ENCODE peak calls at places on chromosomes 6 and 20, in ten cellular contexts. U is osteocyte, H is Calu3, R is EL, O is NCI-H510A, E is MCF 10A, S is NT2/D1, P is caudate nucleus, N is G401, B is tibial artery. X is an unnamed sample.

GRCh38 chr20:33846291-33846916 is 35.3 kb downstream of the CHMP4B start:
- DNase-seq in U (no peak), H (no peak), R (no peak), O (no peak), E (no peak), S (no peak), P (no peak), N (peak; percentile 25), B (peak; percentile 34), X (no peak)

GRCh38 chr6:89298680-89299450 is 16.2 kb downstream of the GABRR2 start:
- DNase-seq in U (peak; percentile 57), H (peak; percentile 63), R (peak; percentile 75), O (no peak), E (peak; percentile 97), S (no peak), P (no peak), N (no peak), B (no peak), X (no peak)

GRCh38 chr6:109477184-109477583 is 5.8 kb downstream of the ZBTB24 start:
- DNase-seq in U (no peak), H (no peak), R (no peak), O (no peak), E (no peak), S (no peak), P (no peak), N (no peak), B (no peak), X (peak; percentile 25)

GRCh38 chr6:131657630-131658111 is 20.6 kb downstream of the ENPP3 start:
- DNase-seq in U (no peak), H (no peak), R (peak; percentile 56), O (no peak), E (peak; percentile 9), S (no peak), P (no peak), N (no peak), B (no peak), X (no peak)

GRCh38 chr6:69729870-69730449 is 66.8 kb downstream of the LMBRD1 start:
- DNase-seq in U (no peak), H (no peak), R (peak; percentile 1), O (no peak), E (peak; percentile 3), S (no peak), P (no peak), N (peak; percentile 45), B (no peak), X (no peak)

GRCh38 chr20:16699287-16699686 is 30.5 kb upstream of the SNRPB2 start:
- DNase-seq in U (no peak), H (no peak), R (no peak), O (no peak), E (no peak), S (no peak), P (no peak), N (no peak), B (no peak), X (no peak)

GRCh38 chr20:46215913-46216707 is 92.2 kb downstream of the CDH22 start:
- DNase-seq in U (no peak), H (peak; percentile 92), R (peak; percentile 82), O (no peak), E (no peak), S (peak; percentile 92), P (no peak), N (peak; percentile 49), B (no peak), X (no peak)

GRCh38 chr6:152270301-152270925 is 366.7 kb downstream of the SYNE1 start:
- DNase-seq in U (no peak), H (no peak), R (peak; percentile 52), O (no peak), E (peak; percentile 24), S (no peak), P (no peak), N (no peak), B (no peak), X (no peak)

GRCh38 chr20:59603727-59604608 is at the start of gene PHACTR3:
- DNase-seq in U (no peak), H (no peak), R (no peak), O (no peak), E (no peak), S (no peak), P (peak; percentile 44), N (peak; percentile 68), B (no peak), X (no peak)

GRCh38 chr20:7959484-7959883 is 19.2 kb upstream of the HAO1 start:
- DNase-seq in U (no peak), H (no peak), R (no peak), O (no peak), E (peak; percentile 74), S (no peak), P (no peak), N (no peak), B (no peak), X (no peak)

GRCh38 chr20:46317685-46318177 is 9.4 kb upstream of the CDH22 start:
- DNase-seq in U (no peak), H (no peak), R (no peak), O (no peak), E (no peak), S (no peak), P (no peak), N (peak; percentile 73), B (no peak), X (no peak)

GRCh38 chr6:97626586-97627441 is 343.8 kb upstream of the MMS22L start:
- DNase-seq in U (no peak), H (no peak), R (peak; percentile 11), O (no peak), E (no peak), S (no peak), P (no peak), N (peak; percentile 7), B (no peak), X (no peak)

GRCh38 chr6:169221264-169221663 is 32.4 kb downstream of the THBS2 start:
- DNase-seq in U (peak; percentile 53), H (no peak), R (no peak), O (no peak), E (no peak), S (no peak), P (no peak), N (no peak), B (no peak), X (no peak)

GRCh38 chr6:144219056-144219685 is 66.0 kb upstream of the UTRN start:
- DNase-seq in U (no peak), H (no peak), R (peak; percentile 52), O (no peak), E (peak; percentile 53), S (no peak), P (no peak), N (peak; percentile 53), B (no peak), X (no peak)

GRCh38 chr20:47453167-47453782 is 48.4 kb upstream of the NCOA3 start:
- DNase-seq in U (no peak), H (peak; percentile 65), R (peak; percentile 96), O (no peak), E (peak; percentile 92), S (peak; percentile 18), P (no peak), N (no peak), B (no peak), X (no peak)

GRCh38 chr20:58511364-58511763 is 3.8 kb downstream of the APCDD1L start:
- DNase-seq in U (no peak), H (no peak), R (peak; percentile 60), O (no peak), E (peak; percentile 14), S (no peak), P (no peak), N (no peak), B (no peak), X (peak; percentile 22)

GRCh38 chr6:146423450-146423849 is 120.2 kb upstream of the RAB32 start:
- DNase-seq in U (no peak), H (no peak), R (no peak), O (no peak), E (no peak), S (no peak), P (no peak), N (no peak), B (no peak), X (no peak)

GRCh38 chr6:44855562-44856494 is 468.3 kb downstream of the CDC5L start:
- DNase-seq in U (no peak), H (no peak), R (peak; percentile 35), O (no peak), E (no peak), S (no peak), P (no peak), N (peak; percentile 9), B (no peak), X (no peak)

GRCh38 chr6:27188206-27188884 is 59.2 kb upstream of the PRSS16 start:
- DNase-seq in U (no peak), H (peak; percentile 65), R (peak; percentile 87), O (no peak), E (peak; percentile 83), S (no peak), P (no peak), N (peak; percentile 70), B (peak; percentile 74), X (no peak)

GRCh38 chr6:148959008-148959407 is 212.2 kb downstream of the UST start:
- DNase-seq in U (no peak), H (no peak), R (no peak), O (no peak), E (no peak), S (no peak), P (no peak), N (no peak), B (no peak), X (no peak)

GRCh38 chr6:148573922-148574321 is 172.9 kb upstream of the UST start:
- DNase-seq in U (no peak), H (no peak), R (no peak), O (no peak), E (no peak), S (no peak), P (no peak), N (no peak), B (no peak), X (no peak)

GRCh38 chr6:141925001-141925400 is 207.7 kb upstream of the GJE1 start:
- DNase-seq in U (no peak), H (no peak), R (peak; percentile 65), O (no peak), E (no peak), S (no peak), P (no peak), N (no peak), B (no peak), X (no peak)

GRCh38 chr6:156617376-156617775 is 159.8 kb upstream of the ARID1B start:
- DNase-seq in U (no peak), H (peak; percentile 65), R (no peak), O (no peak), E (peak; percentile 91), S (no peak), P (no peak), N (no peak), B (no peak), X (no peak)